ENCODE peak calls at places on chromosome 20, in six cellular contexts. I, R, X, U, M and J are unnamed samples.
A peak's percentile ranks its signal among the peaks of the same experiment; 100 is the strongest.

GRCh38 chr20:42635699-42636411 is 553.9 kb downstream of the PTPRT start:
- DNase-seq in R (no peak), M (no peak), I (no peak), U (no peak), X (no peak), J (no peak)

GRCh38 chr20:33262658-33263065 is 20.4 kb upstream of the BPIFB1 start:
- DNase-seq in M (no peak), I (no peak), U (no peak), X (peak; percentile 88), R (peak; percentile 30), J (no peak)

GRCh38 chr20:62795023-62795761 is 1.1 kb upstream of the MRGBP start:
- DNase-seq in X (peak; percentile 82), U (peak; percentile 55), R (peak; percentile 41), I (peak; percentile 65), M (peak; percentile 58), J (no peak)

GRCh38 chr20:63519765-63520593 is 586 bp upstream of the PPDPF start:
- DNase-seq in X (peak; percentile 93), R (peak; percentile 37), I (peak; percentile 70), U (peak; percentile 77), M (no peak), J (peak; percentile 70)

GRCh38 chr20:62740286-62741141 is 31.9 kb downstream of the NTSR1 start:
- DNase-seq in R (peak; percentile 82), I (peak; percentile 47), U (peak; percentile 36), M (peak; percentile 80), X (no peak), J (peak; percentile 15)

GRCh38 chr20:9280654-9281053 is 211.8 kb downstream of the PLCB4 start:
- DNase-seq in R (no peak), M (no peak), X (no peak), U (no peak), I (no peak), J (no peak)

GRCh38 chr20:63941282-63942060 is 14.7 kb downstream of the UCKL1 start:
- DNase-seq in I (peak; percentile 63), R (no peak), U (peak; percentile 76), X (peak; percentile 97), M (peak; percentile 75), J (peak; percentile 61)

GRCh38 chr20:37340998-37341397 is 4.9 kb upstream of the SRC start:
- DNase-seq in M (no peak), I (no peak), R (no peak), U (no peak), X (no peak), J (no peak)

GRCh38 chr20:25090492-25091429 is 8.8 kb upstream of the VSX1 start:
- DNase-seq in X (no peak), U (no peak), I (peak; percentile 52), R (no peak), M (peak; percentile 82), J (no peak)

GRCh38 chr20:19737025-19737424 is 21.0 kb upstream of the RIN2 start:
- DNase-seq in I (peak; percentile 41), U (no peak), M (no peak), R (peak; percentile 31), X (no peak), J (no peak)

GRCh38 chr20:62826646-62827322 is 9.9 kb downstream of the COL9A3 start:
- DNase-seq in X (no peak), I (no peak), U (no peak), M (no peak), R (no peak), J (no peak)

GRCh38 chr20:58149412-58150091 is 78.9 kb downstream of the ANKRD60 start:
- DNase-seq in M (no peak), U (no peak), X (no peak), R (no peak), I (no peak), J (no peak)

GRCh38 chr20:44496976-44497375 is 21.3 kb downstream of the TTPAL start:
- DNase-seq in M (no peak), U (no peak), I (no peak), X (no peak), R (peak; percentile 92), J (no peak)

GRCh38 chr20:45361794-45362193 is 1.2 kb upstream of the SYS1 start:
- DNase-seq in M (no peak), X (peak; percentile 10), I (no peak), U (no peak), R (no peak), J (no peak)

GRCh38 chr20:17743677-17744076 is 43.9 kb downstream of the BANF2 start:
- DNase-seq in U (no peak), X (no peak), R (no peak), M (no peak), I (no peak), J (no peak)

GRCh38 chr20:62860391-62860923 is 1.2 kb downstream of the TCFL5 start:
- DNase-seq in U (peak; percentile 35), M (no peak), X (peak; percentile 58), R (peak; percentile 30), I (no peak), J (no peak)

GRCh38 chr20:32488066-32488838 is 96.9 kb downstream of the NOL4L start:
- DNase-seq in R (no peak), M (no peak), I (no peak), U (no peak), X (no peak), J (no peak)

GRCh38 chr20:23294166-23294565 is 56.4 kb upstream of the NXT1 start:
- DNase-seq in M (no peak), I (no peak), U (no peak), X (no peak), R (no peak), J (no peak)

GRCh38 chr20:53220482-53221307 is 248.5 kb downstream of the TSHZ2 start:
- DNase-seq in M (no peak), I (no peak), R (peak; percentile 26), U (no peak), X (no peak), J (no peak)

GRCh38 chr20:4076671-4077070 is 61.3 kb upstream of the RNF24 start:
- DNase-seq in R (peak; percentile 96), I (no peak), U (no peak), X (no peak), M (no peak), J (no peak)

GRCh38 chr20:16530201-16530681 is 43.0 kb downstream of the KIF16B start:
- DNase-seq in R (peak; percentile 38), M (no peak), I (peak; percentile 87), U (no peak), X (peak; percentile 86), J (no peak)

GRCh38 chr20:39874049-39874893 is 814.8 kb downstream of the MAFB start:
- DNase-seq in X (peak; percentile 94), M (no peak), I (peak; percentile 72), U (peak; percentile 42), R (peak; percentile 68), J (peak; percentile 58)

GRCh38 chr20:49586967-49587587 is 19.1 kb upstream of the PTGIS start:
- DNase-seq in I (no peak), X (no peak), R (peak; percentile 53), U (no peak), M (no peak), J (no peak)

GRCh38 chr20:53919886-53920285 is 150.5 kb downstream of the BCAS1 start:
- DNase-seq in I (no peak), R (no peak), U (no peak), X (peak; percentile 35), M (no peak), J (no peak)

GRCh38 chr20:63835031-63835858 is 4.2 kb upstream of the ZBTB46 start:
- DNase-seq in M (no peak), I (peak; percentile 85), U (peak; percentile 92), R (peak; percentile 96), X (peak; percentile 98), J (peak; percentile 86)

GRCh38 chr20:49969234-49969633 is 13.5 kb upstream of the SNAI1 start:
- DNase-seq in M (no peak), I (no peak), R (no peak), U (no peak), X (no peak), J (no peak)

GRCh38 chr20:50519036-50519780 is 9.0 kb downstream of the PTPN1 start:
- DNase-seq in M (peak; percentile 42), U (no peak), I (peak; percentile 43), R (no peak), X (no peak), J (no peak)

GRCh38 chr20:44097521-44098255 is 89.3 kb downstream of the JPH2 start:
- DNase-seq in I (no peak), M (no peak), R (peak; percentile 41), U (no peak), X (no peak), J (no peak)

GRCh38 chr20:31842471-31843157 is 2.8 kb downstream of the FOXS1 start:
- DNase-seq in X (peak; percentile 82), I (no peak), M (no peak), R (peak; percentile 60), U (no peak), J (peak; percentile 77)

GRCh38 chr20:54132612-54133433 is 41.0 kb downstream of the CYP24A1 start:
- DNase-seq in X (peak; percentile 63), U (no peak), R (peak; percentile 99), M (no peak), I (peak; percentile 24), J (no peak)

GRCh38 chr20:14334306-14334930 is 3.0 kb downstream of the FLRT3 start:
- DNase-seq in I (no peak), X (peak; percentile 72), U (no peak), M (no peak), R (peak; percentile 18), J (no peak)

GRCh38 chr20:53244711-53245110 is 272.6 kb downstream of the TSHZ2 start:
- DNase-seq in X (no peak), R (peak; percentile 72), M (no peak), U (no peak), I (no peak), J (no peak)

GRCh38 chr20:48288930-48289507 is 503.7 kb upstream of the SULF2 start:
- DNase-seq in I (no peak), X (no peak), U (no peak), R (no peak), M (no peak), J (no peak)

GRCh38 chr20:40938020-40938419 is 90.6 kb upstream of the TOP1 start:
- DNase-seq in M (no peak), R (no peak), U (no peak), I (no peak), X (peak; percentile 76), J (no peak)
- H3K27ac ChIP-seq in M (no peak overlapping the region), R (no peak overlapping the region), U (no peak overlapping the region), I (no peak overlapping the region), X (no peak overlapping the region), J (no peak overlapping the region)

GRCh38 chr20:34362502-34363061 is 491 bp upstream of the ITCH start:
- DNase-seq in I (no peak), M (no peak), X (no peak), R (no peak), U (no peak), J (no peak)
- H3K4me3 ChIP-seq in I (no peak overlapping the region), M (no peak overlapping the region), X (peak overlapping the region; percentile 94), R (peak overlapping the region; percentile 79), U (peak overlapping the region; percentile 94), J (peak overlapping the region; percentile 96)

GRCh38 chr20:59566631-59567524 is 37.5 kb upstream of the PHACTR3 start:
- DNase-seq in R (no peak), I (no peak), U (no peak), X (no peak), M (no peak), J (no peak)
- H3K27me3 ChIP-seq in R (no peaks in the 10 kb centered on the region), I (peaks cover 3% of the 10 kb centered on the region), U (peaks cover 38% of the 10 kb centered on the region), X (peaks cover 23% of the 10 kb centered on the region), M (no peaks in the 10 kb centered on the region), J (peaks cover 39% of the 10 kb centered on the region)

DNA sequence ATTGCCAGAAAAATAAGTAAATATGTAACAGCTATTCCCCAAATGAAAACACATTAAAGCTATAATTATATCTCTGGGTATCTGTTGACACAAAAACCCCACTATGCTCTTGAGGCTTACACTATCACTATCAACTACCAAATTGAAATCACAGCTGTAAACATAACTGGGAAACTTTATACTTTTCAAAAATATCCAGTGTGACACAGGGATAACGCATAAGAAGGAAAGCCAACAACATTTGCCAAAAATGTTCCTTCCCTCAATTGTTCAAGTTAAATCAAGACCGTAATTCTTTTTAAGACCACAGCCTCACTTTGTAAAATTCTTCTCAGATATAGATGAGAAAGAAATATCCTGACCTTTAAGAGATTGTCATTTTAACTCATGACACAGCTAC is 3.1 kb downstream of the ZHX3 start:
- DNase-seq in I (no peak), X (no peak), R (no peak), U (no peak), M (no peak), J (no peak)
- H3K27ac ChIP-seq in I (no peak overlapping the region), X (no peak overlapping the region), R (no peak overlapping the region), U (no peak overlapping the region), M (no peak overlapping the region), J (peak overlapping the region; percentile 93)